ENCODE peak calls at places on chromosomes 6 and 20, in ten cellular contexts. B, R, X, T, L, A, I, D, N and V are unnamed samples.

GRCh38 chr20:48822879-48823385 is 4.9 kb downstream of the PREX1 start:
- DNase-seq in B (no peak), R (no peak), X (no peak), T (no peak), L (no peak), A (no peak), I (no peak), D (no peak), N (peak), V (no peak)

GRCh38 chr6:26743157-26743821 is 83.7 kb upstream of the ZNF322 start:
- DNase-seq in B (peak), R (no peak), X (peak), T (no peak), L (no peak), A (no peak), I (peak), D (no peak), N (no peak), V (peak)

GRCh38 chr6:144712541-144712940 is 427.4 kb downstream of the UTRN start:
- DNase-seq in B (no peak), R (no peak), X (no peak), T (no peak), L (no peak), A (no peak), I (peak), D (no peak), N (no peak), V (peak)

GRCh38 chr6:139932671-139933070 is 558.2 kb upstream of the CITED2 start:
- DNase-seq in B (no peak), R (no peak), X (no peak), T (no peak), L (no peak), A (no peak), I (peak), D (no peak), N (no peak), V (no peak)

GRCh38 chr20:4728121-4728520 is 6.4 kb downstream of the PRND start:
- DNase-seq in B (peak), R (no peak), X (peak), T (no peak), L (no peak), A (no peak), I (peak), D (no peak), N (no peak), V (peak)

GRCh38 chr6:119626884-119627619 is 277.5 kb upstream of the MAN1A1 start:
- DNase-seq in B (no peak), R (no peak), X (peak), T (no peak), L (no peak), A (no peak), I (no peak), D (no peak), N (no peak), V (peak)

GRCh38 chr20:53547664-53548239 is 45.9 kb downstream of the ZNF217 start:
- DNase-seq in B (peak), R (peak), X (peak), T (no peak), L (peak), A (peak), I (peak), D (no peak), N (peak), V (peak)

GRCh38 chr20:53654932-53655674 is 61.5 kb upstream of the ZNF217 start:
- DNase-seq in B (no peak), R (peak), X (no peak), T (no peak), L (no peak), A (no peak), I (no peak), D (no peak), N (no peak), V (no peak)

GRCh38 chr6:122063090-122063489 is 336.4 kb upstream of the HSF2 start:
- DNase-seq in B (no peak), R (no peak), X (no peak), T (no peak), L (peak), A (no peak), I (no peak), D (no peak), N (no peak), V (peak)

GRCh38 chr6:138454976-138455706 is 44.2 kb downstream of the NHSL1 start:
- DNase-seq in B (no peak), R (peak), X (peak), T (peak), L (no peak), A (no peak), I (no peak), D (peak), N (peak), V (no peak)

GRCh38 chr6:166203003-166203640 is 35.5 kb upstream of the TBXT start:
- DNase-seq in B (no peak), R (no peak), X (no peak), T (no peak), L (no peak), A (no peak), I (no peak), D (no peak), N (no peak), V (no peak)

GRCh38 chr6:167566711-167567141 is 241.8 kb downstream of the TTLL2 start:
- DNase-seq in B (no peak), R (no peak), X (no peak), T (no peak), L (no peak), A (no peak), I (no peak), D (no peak), N (no peak), V (no peak)

GRCh38 chr6:15480546-15480945 is 182.3 kb downstream of the DTNBP1 start:
- DNase-seq in B (no peak), R (no peak), X (no peak), T (no peak), L (no peak), A (no peak), I (no peak), D (no peak), N (no peak), V (no peak)

GRCh38 chr20:8790442-8791074 is 278.3 kb upstream of the PLCB4 start:
- DNase-seq in B (peak), R (peak), X (peak), T (no peak), L (peak), A (peak), I (peak), D (no peak), N (no peak), V (peak)

GRCh38 chr20:59004493-59004762 is 2.6 kb downstream of the CTSZ start:
- DNase-seq in B (no peak), R (peak), X (no peak), T (peak), L (no peak), A (no peak), I (no peak), D (no peak), N (peak), V (no peak)

GRCh38 chr6:142850653-142851434 is 94.1 kb downstream of the HIVEP2 start:
- DNase-seq in B (peak), R (no peak), X (peak), T (no peak), L (no peak), A (peak), I (peak), D (no peak), N (no peak), V (peak)

GRCh38 chr6:111623046-111623718 is 17.5 kb upstream of the TRAF3IP2 start:
- DNase-seq in B (no peak), R (no peak), X (no peak), T (no peak), L (no peak), A (no peak), I (no peak), D (no peak), N (no peak), V (no peak)

GRCh38 chr6:113190170-113190569 is 667.0 kb upstream of the MARCKS start:
- DNase-seq in B (no peak), R (peak), X (peak), T (no peak), L (peak), A (no peak), I (no peak), D (no peak), N (no peak), V (no peak)